ENCODE peak calls at places on chromosome 6, in ten cellular contexts. D is coronary artery; S is PC-3; H is mammary epithelial cell; E is HCT116; N is neural progenitor cell; O is heart right ventricle; V is cardiac muscle cell; B is CD4-positive, alpha-beta T cell; G is A549. P is an unnamed sample.

GRCh38 chr6:63790334-63790733 is 154.7 kb downstream of the PHF3 start:
- DNase-seq in D (no peak), S (no peak), H (no peak), E (no peak), N (no peak), O (no peak), V (no peak), B (no peak), G (no peak), P (no peak)

GRCh38 chr6:97440590-97441176 is 157.7 kb upstream of the MMS22L start:
- DNase-seq in D (no peak), S (peak), H (peak), E (peak), N (peak), O (no peak), V (peak), B (no peak), G (peak), P (no peak)

GRCh38 chr6:144758602-144759001 is 473.5 kb downstream of the UTRN start:
- DNase-seq in D (no peak), S (peak), H (peak), E (peak), N (no peak), O (no peak), V (peak), B (no peak), G (peak), P (no peak)

GRCh38 chr6:154629127-154629526 is 104.1 kb upstream of the SCAF8 start:
- DNase-seq in D (no peak), S (no peak), H (no peak), E (no peak), N (no peak), O (no peak), V (no peak), B (no peak), G (no peak), P (no peak)

GRCh38 chr6:137148291-137149076 is 25.0 kb downstream of the IL22RA2 start:
- DNase-seq in D (no peak), S (peak), H (peak), E (no peak), N (no peak), O (no peak), V (peak), B (no peak), G (peak), P (peak)

GRCh38 chr6:127069659-127070279 is 48.7 kb upstream of the RSPO3 start:
- DNase-seq in D (no peak), S (peak), H (peak), E (peak), N (peak), O (no peak), V (peak), B (no peak), G (peak), P (no peak)

GRCh38 chr6:116511424-116512131 is at the start of gene CALHM5:
- DNase-seq in D (peak), S (peak), H (peak), E (peak), N (peak), O (peak), V (peak), B (no peak), G (peak), P (peak)

GRCh38 chr6:53734473-53735299 is 60.1 kb upstream of the LRRC1 start:
- DNase-seq in D (no peak), S (peak), H (peak), E (peak), N (peak), O (peak), V (peak), B (no peak), G (peak), P (no peak)

GRCh38 chr6:10383312-10384063 is 31.4 kb downstream of the TFAP2A start:
- DNase-seq in D (no peak), S (peak), H (peak), E (peak), N (peak), O (no peak), V (no peak), B (no peak), G (peak), P (no peak)

GRCh38 chr6:161489626-161490306 is 215.9 kb upstream of the AGPAT4 start:
- DNase-seq in D (no peak), S (no peak), H (no peak), E (no peak), N (no peak), O (no peak), V (no peak), B (no peak), G (no peak), P (no peak)

GRCh38 chr6:128242765-128243403 is 277.5 kb downstream of the PTPRK start:
- DNase-seq in D (no peak), S (no peak), H (no peak), E (no peak), N (no peak), O (no peak), V (peak), B (no peak), G (no peak), P (no peak)

GRCh38 chr6:4672772-4673171 is 103.4 kb upstream of the CDYL start:
- DNase-seq in D (no peak), S (no peak), H (no peak), E (no peak), N (no peak), O (no peak), V (peak), B (no peak), G (no peak), P (no peak)

GRCh38 chr6:167750956-167751358 is 75.8 kb upstream of the AFDN start:
- DNase-seq in D (no peak), S (peak), H (peak), E (peak), N (no peak), O (peak), V (no peak), B (no peak), G (no peak), P (peak)

GRCh38 chr6:33513213-33513612 is 58.8 kb downstream of the ZBTB9 start:
- DNase-seq in D (no peak), S (no peak), H (no peak), E (no peak), N (peak), O (no peak), V (no peak), B (no peak), G (no peak), P (no peak)

GRCh38 chr6:38805682-38806081 is 90.6 kb downstream of the DNAH8 start:
- DNase-seq in D (no peak), S (no peak), H (no peak), E (no peak), N (no peak), O (no peak), V (no peak), B (no peak), G (no peak), P (no peak)

GRCh38 chr6:157063176-157063934 is 260.0 kb downstream of the TMEM242 start:
- DNase-seq in D (no peak), S (peak), H (peak), E (no peak), N (no peak), O (no peak), V (no peak), B (no peak), G (no peak), P (no peak)

GRCh38 chr6:3296113-3296512 is 37.4 kb downstream of the PSMG4 start:
- DNase-seq in D (no peak), S (no peak), H (no peak), E (no peak), N (no peak), O (no peak), V (no peak), B (no peak), G (no peak), P (no peak)

GRCh38 chr6:18501313-18502013 is 114.3 kb downstream of the RNF144B start:
- DNase-seq in D (no peak), S (no peak), H (peak), E (no peak), N (no peak), O (peak), V (peak), B (no peak), G (peak), P (peak)

GRCh38 chr6:1336246-1336843 is 24.4 kb downstream of the FOXQ1 start:
- DNase-seq in D (no peak), S (peak), H (peak), E (peak), N (peak), O (no peak), V (peak), B (no peak), G (peak), P (no peak)

GRCh38 chr6:149236584-149236983 is 80.9 kb upstream of the TAB2 start:
- DNase-seq in D (no peak), S (no peak), H (no peak), E (no peak), N (no peak), O (no peak), V (peak), B (no peak), G (no peak), P (no peak)

GRCh38 chr6:145704153-145704781 is 31.1 kb downstream of the EPM2A start:
- DNase-seq in D (no peak), S (peak), H (no peak), E (no peak), N (no peak), O (no peak), V (peak), B (no peak), G (no peak), P (no peak)

GRCh38 chr6:134535831-134536230 is 217.9 kb upstream of the SGK1 start:
- DNase-seq in D (no peak), S (peak), H (peak), E (no peak), N (no peak), O (no peak), V (no peak), B (no peak), G (no peak), P (no peak)

GRCh38 chr6:107894821-107895396 is 63.1 kb downstream of the SEC63 start:
- DNase-seq in D (no peak), S (peak), H (peak), E (no peak), N (no peak), O (no peak), V (no peak), B (no peak), G (peak), P (no peak)

GRCh38 chr6:168834814-168835213 is 393.8 kb downstream of the SMOC2 start:
- DNase-seq in D (no peak), S (no peak), H (no peak), E (no peak), N (no peak), O (no peak), V (no peak), B (no peak), G (no peak), P (no peak)

GRCh38 chr6:112298816-112299281 is 44.5 kb upstream of the LAMA4 start:
- DNase-seq in D (no peak), S (peak), H (peak), E (peak), N (no peak), O (no peak), V (peak), B (no peak), G (peak), P (no peak)
- H3K27ac ChIP-seq in D (no peak), S (peak), H (peak), E (peak), N (no peak), O (peak), V (no peak), B (no peak), G (peak), P (no peak)

GRCh38 chr6:21131406-21131805 is 462.1 kb upstream of the SOX4 start:
- DNase-seq in D (no peak), S (no peak), H (no peak), E (no peak), N (no peak), O (no peak), V (no peak), B (no peak), G (no peak), P (no peak)
- H3K27ac ChIP-seq in D (no peak), S (no peak), H (no peak), E (no peak), N (no peak), O (no peak), V (no peak), B (no peak), G (no peak), P (no peak)

DNA sequence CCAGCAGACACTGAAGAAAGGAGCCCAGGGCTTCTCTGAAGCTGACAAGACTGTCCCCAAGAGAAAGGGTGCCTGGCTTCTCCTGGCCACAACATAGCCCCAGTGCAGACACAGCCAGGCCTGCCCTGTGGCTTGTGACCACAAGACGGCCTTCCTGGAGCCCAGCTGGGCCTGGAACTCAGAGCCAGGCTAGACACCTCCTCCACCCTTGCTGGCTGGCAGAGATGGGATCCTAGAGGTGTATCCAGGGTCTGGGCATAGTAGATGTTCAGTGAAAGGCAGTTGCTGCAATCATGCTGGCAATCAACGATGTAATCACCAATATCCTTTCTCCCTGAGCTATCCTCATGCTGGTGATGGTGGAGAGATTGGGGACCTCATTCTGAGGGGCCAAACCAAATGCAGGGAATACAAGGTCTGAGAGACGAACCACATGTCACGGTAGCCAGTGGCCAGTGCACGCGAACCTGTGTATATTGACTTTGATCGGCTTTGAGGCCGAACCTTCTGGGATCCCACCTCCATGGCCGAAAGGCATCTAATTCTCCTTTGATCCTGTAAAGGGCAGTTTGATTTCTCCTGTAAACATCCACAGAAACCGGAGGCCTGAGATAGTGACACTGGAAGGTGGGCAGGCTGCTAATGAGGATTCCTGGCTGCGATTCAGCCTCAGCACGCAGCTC is 115.2 kb downstream of the PSMB1 start:
- DNase-seq in D (no peak), S (no peak), H (peak), E (no peak), N (no peak), O (no peak), V (no peak), B (no peak), G (no peak), P (no peak)
- H3K27ac ChIP-seq in D (no peak), S (peak), H (peak), E (no peak), N (peak), O (no peak), V (peak), B (no peak), G (peak), P (no peak)

GRCh38 chr6:160043784-160044183 is 74.9 kb downstream of the IGF2R start:
- DNase-seq in D (no peak), S (no peak), H (no peak), E (no peak), N (no peak), O (no peak), V (no peak), B (no peak), G (no peak), P (no peak)
- H3K27ac ChIP-seq in D (peak), S (peak), H (peak), E (no peak), N (no peak), O (peak), V (no peak), B (no peak), G (no peak), P (no peak)

DNA sequence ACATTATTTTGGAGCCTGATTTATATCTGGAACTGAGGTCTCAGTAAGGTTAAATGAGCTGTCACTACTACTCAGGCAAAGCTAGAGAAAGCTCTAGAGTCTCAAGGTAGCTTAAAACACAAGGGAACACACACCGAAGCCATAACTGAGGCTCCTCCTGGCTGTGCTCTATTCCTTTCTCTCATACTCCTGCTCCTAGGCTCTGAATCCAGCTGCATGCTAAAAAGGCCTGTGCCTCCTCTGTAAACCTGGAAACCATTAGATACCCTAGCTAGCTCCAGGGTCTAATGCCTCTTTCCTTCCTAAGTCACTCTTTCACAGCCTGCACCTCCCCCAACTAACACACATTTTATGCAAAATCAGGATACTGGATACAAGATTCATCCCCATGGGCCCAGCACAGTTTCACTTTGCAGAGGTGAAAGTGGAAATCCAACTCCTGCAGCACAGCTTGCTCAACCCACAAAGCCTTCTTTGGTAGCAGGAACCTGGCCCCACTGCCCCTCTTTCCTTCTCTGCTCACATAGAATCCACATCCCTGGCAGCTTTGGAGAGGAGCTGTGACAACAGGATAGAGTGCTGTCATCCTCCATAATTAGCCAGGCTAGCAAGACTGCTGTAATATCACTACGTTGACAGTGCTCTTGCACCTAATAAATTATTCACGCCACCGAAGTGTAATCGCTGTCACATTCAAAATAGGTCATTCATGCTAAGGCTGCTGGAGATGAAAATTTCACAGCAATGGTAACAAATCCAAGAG is 16.9 kb downstream of the RIPOR2 start:
- DNase-seq in D (no peak), S (no peak), H (no peak), E (no peak), N (no peak), O (no peak), V (no peak), B (no peak), G (no peak), P (no peak)
- H3K27ac ChIP-seq in D (no peak), S (no peak), H (no peak), E (no peak), N (no peak), O (peak), V (peak), B (peak), G (no peak), P (no peak)